ENCODE peak calls at places on chromosomes 3 and 15, in four cellular contexts. One of them, this sample, is unnamed.

GRCh38 chr3:187777331-187778046 is 32.2 kb upstream of the BCL6 start:
- DNase-seq in thoracic aorta: no peak
- DNase-seq in ovary: no peak
- DNase-seq in bronchial epithelial cell: peak
- DNase-seq in this sample: no peak

GRCh38 chr3:41482134-41482533 is 282.8 kb downstream of the CTNNB1 start:
- DNase-seq in thoracic aorta: no peak
- DNase-seq in ovary: no peak
- DNase-seq in bronchial epithelial cell: no peak
- DNase-seq in this sample: no peak

GRCh38 chr3:186024210-186024609 is 84.7 kb downstream of the ETV5 start:
- DNase-seq in thoracic aorta: no peak
- DNase-seq in ovary: peak
- DNase-seq in bronchial epithelial cell: no peak
- DNase-seq in this sample: no peak

GRCh38 chr15:93102211-93102610 is 13.2 kb upstream of the RGMA start:
- DNase-seq in thoracic aorta: no peak
- DNase-seq in ovary: no peak
- DNase-seq in bronchial epithelial cell: no peak
- DNase-seq in this sample: no peak

GRCh38 chr15:40600956-40601355 is 6.9 kb downstream of the KNL1 start:
- DNase-seq in thoracic aorta: no peak
- DNase-seq in ovary: no peak
- DNase-seq in bronchial epithelial cell: no peak
- DNase-seq in this sample: no peak

GRCh38 chr15:92161039-92161670 is 232.5 kb upstream of the ST8SIA2 start:
- DNase-seq in thoracic aorta: no peak
- DNase-seq in ovary: no peak
- DNase-seq in bronchial epithelial cell: no peak
- DNase-seq in this sample: no peak

GRCh38 chr15:76098685-76099084 is 38.9 kb downstream of the TMEM266 start:
- DNase-seq in thoracic aorta: no peak
- DNase-seq in ovary: no peak
- DNase-seq in bronchial epithelial cell: no peak
- DNase-seq in this sample: no peak

GRCh38 chr3:108406661-108407206 is 103.7 kb downstream of the MYH15 start:
- DNase-seq in thoracic aorta: no peak
- DNase-seq in ovary: no peak
- DNase-seq in bronchial epithelial cell: peak
- DNase-seq in this sample: no peak

GRCh38 chr3:189981668-189982067 is 139.0 kb downstream of the P3H2 start:
- DNase-seq in thoracic aorta: no peak
- DNase-seq in ovary: peak
- DNase-seq in bronchial epithelial cell: peak
- DNase-seq in this sample: peak

GRCh38 chr3:112273536-112273935 is 20.5 kb downstream of the SLC9C1 start:
- DNase-seq in thoracic aorta: no peak
- DNase-seq in ovary: no peak
- DNase-seq in bronchial epithelial cell: no peak
- DNase-seq in this sample: no peak

GRCh38 chr15:57031605-57032004 is 113.2 kb downstream of the TCF12 start:
- DNase-seq in thoracic aorta: no peak
- DNase-seq in ovary: peak
- DNase-seq in bronchial epithelial cell: no peak
- DNase-seq in this sample: no peak

GRCh38 chr3:150547045-150547753 is 612 bp downstream of the EIF2A start:
- DNase-seq in thoracic aorta: no peak
- DNase-seq in ovary: no peak
- DNase-seq in bronchial epithelial cell: peak
- DNase-seq in this sample: no peak

GRCh38 chr15:43168192-43169107 is 16.8 kb upstream of the CCNDBP1 start:
- DNase-seq in thoracic aorta: no peak
- DNase-seq in ovary: no peak
- DNase-seq in bronchial epithelial cell: peak
- DNase-seq in this sample: no peak

GRCh38 chr3:176286456-176287115 is 910.7 kb downstream of the TBL1XR1 start:
- DNase-seq in thoracic aorta: no peak
- DNase-seq in ovary: no peak
- DNase-seq in bronchial epithelial cell: no peak
- DNase-seq in this sample: no peak

GRCh38 chr3:40173291-40173710 is 136.2 kb upstream of the EIF1B start:
- DNase-seq in thoracic aorta: no peak
- DNase-seq in ovary: no peak
- DNase-seq in bronchial epithelial cell: no peak
- DNase-seq in this sample: no peak

GRCh38 chr15:40891810-40892448 is 2.3 kb upstream of the VPS18 start:
- DNase-seq in thoracic aorta: no peak
- DNase-seq in ovary: no peak
- DNase-seq in bronchial epithelial cell: peak
- DNase-seq in this sample: no peak

GRCh38 chr3:18098960-18099587 is 326.1 kb downstream of the SATB1 start:
- DNase-seq in thoracic aorta: no peak
- DNase-seq in ovary: no peak
- DNase-seq in bronchial epithelial cell: peak
- DNase-seq in this sample: no peak

GRCh38 chr3:79490165-79491028 is 277.4 kb downstream of the ROBO1 start:
- DNase-seq in thoracic aorta: no peak
- DNase-seq in ovary: peak
- DNase-seq in bronchial epithelial cell: peak
- DNase-seq in this sample: peak

GRCh38 chr15:88655780-88656488 is 17.1 kb downstream of the ISG20 start:
- DNase-seq in thoracic aorta: no peak
- DNase-seq in ovary: no peak
- DNase-seq in bronchial epithelial cell: no peak
- DNase-seq in this sample: no peak

GRCh38 chr3:37375184-37376120 is 201.1 kb upstream of the LRRFIP2 start:
- DNase-seq in thoracic aorta: no peak
- DNase-seq in ovary: no peak
- DNase-seq in bronchial epithelial cell: no peak
- DNase-seq in this sample: no peak

GRCh38 chr15:76058714-76059319 is 968 bp upstream of the TMEM266 start:
- DNase-seq in thoracic aorta: no peak
- DNase-seq in ovary: no peak
- DNase-seq in bronchial epithelial cell: peak
- DNase-seq in this sample: no peak

GRCh38 chr3:141308588-141309218 is 59.6 kb upstream of the ZBTB38 start:
- DNase-seq in thoracic aorta: peak
- DNase-seq in ovary: peak
- DNase-seq in bronchial epithelial cell: peak
- DNase-seq in this sample: peak

GRCh38 chr15:66369773-66370651 is 13.5 kb upstream of the TIPIN start:
- DNase-seq in thoracic aorta: no peak
- DNase-seq in ovary: no peak
- DNase-seq in bronchial epithelial cell: peak
- DNase-seq in this sample: no peak

GRCh38 chr3:2544718-2545117 is 446.1 kb downstream of the CNTN4 start:
- DNase-seq in thoracic aorta: no peak
- DNase-seq in ovary: no peak
- DNase-seq in bronchial epithelial cell: no peak
- DNase-seq in this sample: no peak

GRCh38 chr3:127053979-127054378 is 71.1 kb downstream of the PLXNA1 start:
- DNase-seq in thoracic aorta: no peak
- DNase-seq in ovary: peak
- DNase-seq in bronchial epithelial cell: no peak
- DNase-seq in this sample: no peak

GRCh38 chr3:195738274-195739044 is 17.7 kb downstream of the MUC20 start:
- DNase-seq in thoracic aorta: no peak
- DNase-seq in ovary: no peak
- DNase-seq in bronchial epithelial cell: no peak
- DNase-seq in this sample: no peak

DNA sequence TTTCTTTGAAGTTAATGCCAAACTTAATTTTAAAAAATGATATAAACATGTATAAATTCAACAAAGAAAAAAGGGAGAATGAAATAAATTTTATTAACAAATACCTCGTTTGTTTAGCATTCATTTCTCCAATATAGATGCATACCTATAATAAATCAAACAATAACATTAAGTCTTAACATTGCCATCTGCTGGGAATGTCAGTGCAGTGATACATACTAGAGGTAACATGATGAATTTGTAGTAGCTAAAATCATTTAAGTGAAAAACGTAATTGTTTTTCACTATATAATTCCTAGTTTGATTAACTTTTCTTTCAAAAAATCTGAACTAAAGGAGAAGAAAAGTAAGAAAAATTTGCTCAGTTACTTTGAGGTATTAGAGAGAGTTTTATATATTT is 340.2 kb upstream of the CBLB start:
- DNase-seq in thoracic aorta: no peak
- DNase-seq in ovary: no peak
- DNase-seq in bronchial epithelial cell: peak
- DNase-seq in this sample: no peak
- TF ChIP-seq CTCF in thoracic aorta: no peak
- TF ChIP-seq CTCF in ovary: no peak
- TF ChIP-seq CTCF in bronchial epithelial cell: no peak
- TF ChIP-seq CTCF in this sample: no peak

DNA sequence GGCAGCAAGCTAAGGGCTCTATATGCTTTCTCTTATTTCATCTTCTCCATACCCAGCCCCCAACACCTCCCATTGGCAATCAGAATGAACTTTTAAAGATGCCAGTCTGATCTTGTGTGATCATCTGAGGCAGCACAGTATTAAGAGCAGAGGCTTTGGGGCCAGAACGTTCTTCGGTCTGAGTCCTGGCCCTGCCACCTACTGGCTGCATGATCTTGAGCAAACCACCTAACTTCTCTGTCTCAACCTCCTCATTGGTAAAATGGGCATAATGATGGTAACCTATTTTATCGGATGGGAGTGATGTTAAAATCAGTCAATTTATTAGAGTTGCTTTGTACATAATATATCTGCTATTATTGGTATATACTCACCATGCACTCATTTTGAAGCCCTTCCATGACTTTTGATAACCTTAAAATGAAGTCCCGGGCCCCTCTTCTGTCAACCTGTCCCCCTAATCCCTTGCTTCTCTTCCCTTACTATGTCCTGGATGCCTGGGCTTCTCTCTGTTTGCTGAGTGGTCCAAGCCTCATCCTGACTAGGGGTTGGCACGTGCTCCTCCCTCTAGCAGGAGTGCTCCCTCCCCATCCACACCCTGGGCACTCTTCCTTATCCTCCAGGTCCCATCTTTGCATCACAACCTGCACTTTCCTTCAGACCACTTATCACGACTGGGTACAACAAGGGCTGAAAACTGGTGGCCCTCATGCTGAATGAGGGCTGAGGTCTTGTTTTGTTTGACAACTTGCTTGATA is 6.3 kb downstream of the EFCAB12 start:
- DNase-seq in thoracic aorta: no peak
- DNase-seq in ovary: peak
- DNase-seq in bronchial epithelial cell: no peak
- DNase-seq in this sample: no peak
- TF ChIP-seq CTCF in thoracic aorta: no peak
- TF ChIP-seq CTCF in ovary: no peak
- TF ChIP-seq CTCF in bronchial epithelial cell: peak
- TF ChIP-seq CTCF in this sample: no peak

GRCh38 chr3:65689436-65689835 is 349.3 kb downstream of the MAGI1 start:
- DNase-seq in thoracic aorta: no peak
- DNase-seq in ovary: no peak
- DNase-seq in bronchial epithelial cell: no peak
- DNase-seq in this sample: no peak
- TF ChIP-seq CTCF in thoracic aorta: no peak
- TF ChIP-seq CTCF in ovary: no peak
- TF ChIP-seq CTCF in bronchial epithelial cell: no peak
- TF ChIP-seq CTCF in this sample: no peak

GRCh38 chr3:137514853-137515252 is 249.3 kb upstream of the SOX14 start:
- DNase-seq in thoracic aorta: no peak
- DNase-seq in ovary: no peak
- DNase-seq in bronchial epithelial cell: no peak
- DNase-seq in this sample: no peak
- TF ChIP-seq CTCF in thoracic aorta: no peak
- TF ChIP-seq CTCF in ovary: no peak
- TF ChIP-seq CTCF in bronchial epithelial cell: no peak
- TF ChIP-seq CTCF in this sample: no peak

GRCh38 chr3:10417849-10418248 is 87.5 kb downstream of the ATP2B2 start:
- DNase-seq in thoracic aorta: no peak
- DNase-seq in ovary: no peak
- DNase-seq in bronchial epithelial cell: peak
- DNase-seq in this sample: no peak
- TF ChIP-seq CTCF in thoracic aorta: no peak
- TF ChIP-seq CTCF in ovary: no peak
- TF ChIP-seq CTCF in bronchial epithelial cell: peak
- TF ChIP-seq CTCF in this sample: no peak

GRCh38 chr3:115937054-115937453 is 313.7 kb downstream of the GAP43 start:
- DNase-seq in thoracic aorta: no peak
- DNase-seq in ovary: no peak
- DNase-seq in bronchial epithelial cell: peak
- DNase-seq in this sample: no peak
- TF ChIP-seq CTCF in thoracic aorta: no peak
- TF ChIP-seq CTCF in ovary: no peak
- TF ChIP-seq CTCF in bronchial epithelial cell: peak
- TF ChIP-seq CTCF in this sample: no peak

GRCh38 chr15:79896634-79897379 is at the start of gene MTHFS:
- DNase-seq in thoracic aorta: peak
- DNase-seq in ovary: peak
- DNase-seq in bronchial epithelial cell: peak
- DNase-seq in this sample: peak
- TF ChIP-seq CTCF in thoracic aorta: peak
- TF ChIP-seq CTCF in ovary: peak
- TF ChIP-seq CTCF in bronchial epithelial cell: peak
- TF ChIP-seq CTCF in this sample: peak

GRCh38 chr15:28933710-28934445 is 48.1 kb downstream of the APBA2 start:
- DNase-seq in thoracic aorta: no peak
- DNase-seq in ovary: no peak
- DNase-seq in bronchial epithelial cell: no peak
- DNase-seq in this sample: no peak

GRCh38 chr15:28936081-28936480 is 50.3 kb downstream of the APBA2 start:
- DNase-seq in thoracic aorta: no peak
- DNase-seq in ovary: no peak
- DNase-seq in bronchial epithelial cell: no peak
- DNase-seq in this sample: peak

GRCh38 chr15:28934645-28935044 is 48.9 kb downstream of the APBA2 start:
- DNase-seq in thoracic aorta: no peak
- DNase-seq in ovary: no peak
- DNase-seq in bronchial epithelial cell: no peak
- DNase-seq in this sample: no peak

GRCh38 chr15:28936481-28936881 is 50.7 kb downstream of the APBA2 start:
- DNase-seq in thoracic aorta: no peak
- DNase-seq in ovary: no peak
- DNase-seq in bronchial epithelial cell: no peak
- DNase-seq in this sample: no peak

DNA sequence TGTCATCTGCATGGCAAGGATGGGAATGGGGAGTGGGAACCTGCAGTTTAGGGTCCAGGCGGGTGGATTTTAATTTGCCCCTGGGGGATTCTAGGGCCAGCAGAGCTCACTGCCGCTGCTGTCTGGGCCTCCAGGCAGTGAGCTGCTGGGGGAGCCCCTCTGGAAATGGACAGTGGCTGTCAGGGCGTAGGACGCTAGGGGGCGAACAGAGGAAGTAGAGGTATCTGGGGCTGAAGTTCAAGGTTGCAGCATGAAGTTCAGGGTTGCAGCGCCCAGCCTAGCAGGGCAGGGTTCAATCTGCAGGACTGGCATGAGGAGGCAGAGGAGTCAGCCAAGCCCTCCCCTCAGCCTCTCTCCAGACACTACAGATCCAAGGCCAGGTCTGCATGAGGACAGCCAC is 49.5 kb downstream of the APBA2 start:
- DNase-seq in thoracic aorta: no peak
- DNase-seq in ovary: no peak
- DNase-seq in bronchial epithelial cell: no peak
- DNase-seq in this sample: no peak
- TF ChIP-seq CTCF in thoracic aorta: no peak
- TF ChIP-seq CTCF in ovary: no peak
- TF ChIP-seq CTCF in bronchial epithelial cell: peak
- TF ChIP-seq CTCF in this sample: no peak

This sample was measured in pancreas.